ENCODE peak calls at places on chromosomes 6 and 20, in five cellular contexts. Z is breast epithelium, F is cardiac muscle cell, U is fibroblast of lung, V is OCI-LY7. K is an unnamed sample.

GRCh38 chr6:154606457-154606856 is 96.0 kb upstream of the CNKSR3 start:
- DNase-seq in Z (no peak), F (no peak), U (peak), V (no peak), K (peak)

GRCh38 chr20:57043091-57043490 is 223.3 kb downstream of the BMP7 start:
- DNase-seq in Z (peak), F (no peak), U (peak), V (no peak), K (no peak)

GRCh38 chr6:144899161-144899560 is 614.0 kb downstream of the UTRN start:
- DNase-seq in Z (no peak), F (no peak), U (peak), V (no peak), K (no peak)

GRCh38 chr6:3287976-3288707 is 29.4 kb downstream of the PSMG4 start:
- DNase-seq in Z (no peak), F (no peak), U (no peak), V (no peak), K (no peak)

GRCh38 chr6:28742668-28743270 is 181.0 kb downstream of the TRIM27 start:
- DNase-seq in Z (no peak), F (no peak), U (peak), V (no peak), K (no peak)

GRCh38 chr20:642398-643174 is 10.4 kb downstream of the SRXN1 start:
- DNase-seq in Z (no peak), F (no peak), U (peak), V (no peak), K (no peak)

GRCh38 chr6:137870744-137871247 is 3.7 kb downstream of the TNFAIP3 start:
- DNase-seq in Z (no peak), F (no peak), U (no peak), V (peak), K (peak)

GRCh38 chr6:111871725-111872520 is 1.3 kb downstream of the FYN start:
- DNase-seq in Z (no peak), F (peak), U (peak), V (peak), K (no peak)

GRCh38 chr6:10598084-10598960 is 77.2 kb downstream of the GCNT2 start:
- DNase-seq in Z (no peak), F (no peak), U (no peak), V (no peak), K (no peak)

GRCh38 chr6:30325150-30325872 is 1.4 kb upstream of the TRIM39 start:
- DNase-seq in Z (peak), F (no peak), U (peak), V (peak), K (peak)

GRCh38 chr6:90537723-90538407 is 49.0 kb downstream of the MAP3K7 start:
- DNase-seq in Z (no peak), F (peak), U (peak), V (peak), K (no peak)

GRCh38 chr6:14658909-14659561 is 541.5 kb downstream of the CD83 start:
- DNase-seq in Z (peak), F (no peak), U (no peak), V (no peak), K (no peak)

GRCh38 chr6:38164131-38164481 is 344.6 kb downstream of the ZFAND3 start:
- DNase-seq in Z (no peak), F (no peak), U (no peak), V (no peak), K (no peak)

GRCh38 chr6:90393232-90393884 is 96.7 kb upstream of the BACH2 start:
- DNase-seq in Z (no peak), F (peak), U (peak), V (peak), K (peak)

GRCh38 chr6:46972521-46972920 is 50.8 kb upstream of the ADGRF5 start:
- DNase-seq in Z (no peak), F (no peak), U (no peak), V (no peak), K (no peak)

GRCh38 chr6:46973029-46973428 is 51.3 kb upstream of the ADGRF5 start:
- DNase-seq in Z (no peak), F (no peak), U (no peak), V (no peak), K (no peak)

GRCh38 chr6:46964716-46965519 is 43.2 kb upstream of the ADGRF5 start:
- DNase-seq in Z (peak), F (no peak), U (peak), V (no peak), K (no peak)

GRCh38 chr6:46967950-46968349 is 46.2 kb upstream of the ADGRF5 start:
- DNase-seq in Z (no peak), F (no peak), U (peak), V (no peak), K (no peak)

DNA sequence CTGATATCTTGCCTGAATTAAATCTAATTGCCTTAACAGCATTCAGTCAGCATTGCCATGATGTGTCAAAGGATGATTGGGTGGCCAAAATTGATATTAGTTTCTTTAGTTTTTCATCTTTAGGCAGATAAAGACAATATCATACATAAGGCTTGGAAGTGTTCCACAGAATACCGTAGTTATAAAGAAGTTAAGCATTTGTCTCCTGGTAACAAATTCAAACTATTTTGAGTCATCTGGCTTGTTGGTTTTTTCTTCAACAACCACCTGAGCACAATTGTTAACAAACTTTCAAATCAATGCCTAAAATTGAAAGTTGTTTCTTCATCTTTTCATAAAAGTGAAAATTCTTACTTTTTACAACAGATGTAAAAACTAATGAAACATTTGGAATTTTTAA is 47.5 kb upstream of the ADGRF5 start:
- DNase-seq in Z (no peak), F (no peak), U (peak), V (no peak), K (no peak)
- TF ChIP-seq CTCF in Z (no peak), F (no peak), U (no peak), V (no peak), K (no peak)

GRCh38 chr6:43800746-43801488 is 30.9 kb downstream of the VEGFA start:
- DNase-seq in Z (no peak), F (no peak), U (no peak), V (no peak), K (no peak)
- TF ChIP-seq CTCF in Z (no peak), F (no peak), U (no peak), V (peak), K (no peak)

GRCh38 chr6:130843575-130844320 is 16.5 kb downstream of the SMLR1 start:
- DNase-seq in Z (no peak), F (peak), U (peak), V (peak), K (peak)
- TF ChIP-seq CTCF in Z (peak), F (peak), U (peak), V (peak), K (peak)

GRCh38 chr20:3174442-3175263 is 1.3 kb upstream of the LZTS3 start:
- DNase-seq in Z (no peak), F (no peak), U (no peak), V (no peak), K (no peak)

GRCh38 chr20:3172126-3172932 is 1.0 kb downstream of the LZTS3 start:
- DNase-seq in Z (no peak), F (no peak), U (no peak), V (no peak), K (peak)

GRCh38 chr20:3172933-3173581 is at the start of gene LZTS3:
- DNase-seq in Z (peak), F (no peak), U (peak), V (peak), K (peak)

GRCh38 chr20:3175270-3175669 is 1.9 kb upstream of the LZTS3 start:
- DNase-seq in Z (no peak), F (no peak), U (no peak), V (no peak), K (no peak)

GRCh38 chr20:3173582-3174441 is 463 bp upstream of the LZTS3 start:
- DNase-seq in Z (peak), F (peak), U (peak), V (peak), K (peak)
- TF ChIP-seq CTCF in Z (peak), F (peak), U (no peak), V (no peak), K (no peak)

DNA sequence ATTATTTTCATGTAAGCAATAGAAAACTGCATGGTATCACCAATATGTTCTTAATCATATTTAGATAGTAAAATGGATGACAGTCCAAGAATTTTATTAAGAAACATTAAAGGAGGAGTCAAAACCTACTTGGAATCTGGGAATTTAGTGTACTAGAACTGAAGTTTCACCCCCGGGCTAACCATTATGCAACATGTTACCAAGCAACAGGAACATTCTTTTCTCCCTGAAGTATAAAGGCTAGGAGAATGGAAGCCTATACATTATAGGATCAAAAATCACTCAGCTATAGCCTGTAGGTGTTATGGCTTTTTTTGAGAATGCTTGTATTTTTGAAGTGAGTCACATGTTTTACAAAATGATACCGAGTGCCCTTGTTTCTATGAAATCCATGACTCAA is 538.3 kb downstream of the GRIK2 start:
- DNase-seq in Z (no peak), F (no peak), U (no peak), V (no peak), K (no peak)
- TF ChIP-seq CTCF in Z (no peak), F (no peak), U (no peak), V (no peak), K (no peak)

GRCh38 chr20:48849779-48850178 is 22.0 kb upstream of the PREX1 start:
- DNase-seq in Z (no peak), F (no peak), U (no peak), V (no peak), K (no peak)
- TF ChIP-seq CTCF in Z (no peak), F (no peak), U (no peak), V (no peak), K (no peak)

DNA sequence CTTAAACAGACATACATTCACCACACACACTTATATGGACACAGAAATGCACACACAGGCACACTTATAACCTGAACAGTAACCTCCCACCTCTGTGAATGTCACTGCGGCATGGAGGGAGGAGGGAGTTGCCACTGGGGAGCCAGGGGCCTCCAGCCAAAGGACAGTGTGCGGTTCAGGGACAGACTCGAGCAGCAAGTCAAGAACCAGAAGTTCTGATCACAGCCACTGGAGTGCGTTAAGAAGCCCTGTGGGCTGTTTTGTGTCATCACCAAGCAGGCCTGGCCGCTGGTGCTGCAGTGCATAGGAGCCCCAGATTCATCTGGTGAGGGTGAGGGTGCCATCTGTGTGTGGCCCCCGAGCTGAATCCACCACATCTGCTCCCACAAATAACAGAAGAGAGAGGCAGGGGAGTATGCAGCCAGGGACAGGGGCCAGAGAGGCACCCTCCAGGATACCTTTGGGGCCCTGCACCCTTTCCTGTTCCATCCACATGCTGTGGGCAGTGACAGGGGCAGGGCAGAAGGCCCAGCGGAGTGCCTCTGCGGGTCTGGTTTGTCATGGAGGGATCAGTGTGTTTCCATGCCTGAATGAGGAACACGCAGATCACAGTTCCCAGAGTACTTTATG is 20.3 kb downstream of the SYNDIG1 start:
- DNase-seq in Z (no peak), F (peak), U (no peak), V (no peak), K (no peak)
- TF ChIP-seq CTCF in Z (no peak), F (no peak), U (no peak), V (no peak), K (no peak)

GRCh38 chr20:33541797-33542196 is 51.9 kb downstream of the CBFA2T2 start:
- DNase-seq in Z (no peak), F (no peak), U (no peak), V (no peak), K (no peak)

GRCh38 chr20:33540427-33540826 is 50.5 kb downstream of the CBFA2T2 start:
- DNase-seq in Z (no peak), F (no peak), U (no peak), V (no peak), K (no peak)

GRCh38 chr20:33539129-33539528 is 49.2 kb downstream of the CBFA2T2 start:
- DNase-seq in Z (no peak), F (no peak), U (peak), V (no peak), K (no peak)

GRCh38 chr20:33537608-33538007 is 47.7 kb downstream of the CBFA2T2 start:
- DNase-seq in Z (no peak), F (no peak), U (no peak), V (no peak), K (no peak)

DNA sequence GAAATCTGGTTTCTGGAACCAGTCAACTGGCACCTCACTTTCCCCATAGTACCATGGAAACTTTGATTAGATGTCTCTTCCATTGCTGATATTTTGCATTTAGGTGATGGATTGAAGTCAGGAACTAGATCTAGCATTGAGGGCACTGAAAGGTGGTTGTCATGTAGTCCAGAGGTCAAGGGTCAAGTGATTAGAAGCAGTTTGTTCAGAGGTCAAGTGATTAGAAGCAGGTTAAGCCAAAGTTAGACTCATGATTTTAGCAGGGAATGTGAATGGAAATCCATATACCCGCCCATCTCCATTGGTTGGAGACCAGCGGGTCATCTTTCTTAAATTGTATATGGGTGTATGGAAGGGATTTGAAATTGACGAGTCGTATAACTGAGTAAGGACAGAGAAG is 51.2 kb downstream of the CBFA2T2 start:
- DNase-seq in Z (no peak), F (no peak), U (no peak), V (no peak), K (no peak)
- TF ChIP-seq CTCF in Z (no peak), F (no peak), U (no peak), V (no peak), K (no peak)

DNA sequence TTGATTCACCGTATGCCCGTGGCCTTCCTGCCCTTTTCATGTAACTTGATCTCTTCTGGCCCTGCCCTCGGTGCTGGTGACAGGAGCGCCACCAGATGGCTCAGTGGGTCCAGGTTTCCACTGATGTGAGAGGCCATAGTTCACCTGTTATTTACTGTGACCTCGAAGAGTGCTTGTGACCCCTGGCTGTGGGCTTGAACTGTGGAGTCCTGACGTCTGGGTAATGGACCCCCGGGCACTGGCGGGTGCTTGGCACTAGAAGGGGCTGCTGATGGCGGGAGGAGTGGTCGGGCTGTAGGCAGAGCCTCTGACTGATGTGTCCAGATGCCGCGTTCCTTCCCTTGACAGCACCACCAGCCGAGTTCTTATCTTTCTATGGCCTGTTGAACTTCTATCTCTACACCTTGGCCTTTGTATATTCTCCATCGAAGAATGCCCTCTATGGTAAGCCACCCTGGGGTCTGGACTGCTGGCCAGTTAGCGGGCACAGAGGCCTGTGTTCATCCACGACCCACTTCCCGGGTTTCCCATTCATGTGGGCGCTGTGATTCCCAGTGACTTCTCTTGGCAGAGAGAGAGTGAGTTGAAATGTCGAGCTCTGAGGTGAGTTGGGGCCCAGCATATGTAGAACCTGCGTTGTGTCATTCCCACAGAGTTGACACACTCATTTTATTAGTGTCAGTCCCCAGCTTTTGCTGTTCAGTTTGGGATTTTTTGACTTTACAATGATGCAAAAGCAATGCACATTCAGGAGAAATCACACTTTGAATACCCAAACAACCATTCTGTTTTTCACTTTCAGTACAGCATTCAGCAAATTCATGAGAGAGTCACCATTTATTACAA is 14.9 kb downstream of the DYNLT1 start:
- DNase-seq in Z (no peak), F (peak), U (no peak), V (peak), K (peak)
- TF ChIP-seq CTCF in Z (peak), F (no peak), U (no peak), V (peak), K (peak)

K was measured in GM10248.